ENCODE peak calls at places on chromosomes 7 and 10, in six cellular contexts. W is HCT116, I is K562, Z is HepG2, X is GM12878, J is H1. K is an unnamed sample.

GRCh38 chr7:155324918-155325235 is 27.2 kb downstream of the INSIG1 start:
- DNase-seq in Z (no peak), W (no peak), I (no peak), X (no peak), J (no peak), K (no peak)

GRCh38 chr10:22899307-22899706 is 28.5 kb upstream of the ARMC3 start:
- DNase-seq in J (no peak), W (no peak), I (no peak), Z (no peak), X (no peak), K (no peak)

GRCh38 chr10:102312683-102313082 is 67.4 kb downstream of the GBF1 start:
- DNase-seq in I (no peak), J (no peak), X (no peak), W (no peak), Z (no peak), K (no peak)

GRCh38 chr10:42753507-42754154 is 29.0 kb upstream of the BMS1 start:
- DNase-seq in I (no peak), J (no peak), W (no peak), X (no peak), Z (no peak), K (no peak)

GRCh38 chr7:16071246-16071857 is 350.0 kb downstream of the CRPPA start:
- DNase-seq in I (peak), J (no peak), Z (peak), X (no peak), W (peak), K (no peak)

GRCh38 chr10:21083861-21084260 is 186.8 kb upstream of the NEBL start:
- DNase-seq in X (no peak), W (no peak), Z (no peak), J (no peak), I (no peak), K (no peak)

GRCh38 chr10:56449770-56450169 is 88.7 kb upstream of the ZWINT start:
- DNase-seq in X (no peak), W (no peak), Z (no peak), I (no peak), J (no peak), K (no peak)

GRCh38 chr7:151416135-151416740 is 6.4 kb upstream of the WDR86 start:
- DNase-seq in I (no peak), J (no peak), Z (no peak), W (no peak), X (no peak), K (peak)

GRCh38 chr7:36127075-36127740 is 25.8 kb upstream of the EEPD1 start:
- DNase-seq in I (no peak), Z (no peak), W (no peak), J (no peak), X (no peak), K (no peak)

GRCh38 chr7:50766808-50767207 is 15.9 kb downstream of the GRB10 start:
- DNase-seq in Z (no peak), X (no peak), J (no peak), I (no peak), W (no peak), K (no peak)

GRCh38 chr10:51528527-51528926 is 170.9 kb downstream of the CSTF2T start:
- DNase-seq in I (no peak), J (no peak), Z (no peak), X (no peak), W (no peak), K (no peak)

DNA sequence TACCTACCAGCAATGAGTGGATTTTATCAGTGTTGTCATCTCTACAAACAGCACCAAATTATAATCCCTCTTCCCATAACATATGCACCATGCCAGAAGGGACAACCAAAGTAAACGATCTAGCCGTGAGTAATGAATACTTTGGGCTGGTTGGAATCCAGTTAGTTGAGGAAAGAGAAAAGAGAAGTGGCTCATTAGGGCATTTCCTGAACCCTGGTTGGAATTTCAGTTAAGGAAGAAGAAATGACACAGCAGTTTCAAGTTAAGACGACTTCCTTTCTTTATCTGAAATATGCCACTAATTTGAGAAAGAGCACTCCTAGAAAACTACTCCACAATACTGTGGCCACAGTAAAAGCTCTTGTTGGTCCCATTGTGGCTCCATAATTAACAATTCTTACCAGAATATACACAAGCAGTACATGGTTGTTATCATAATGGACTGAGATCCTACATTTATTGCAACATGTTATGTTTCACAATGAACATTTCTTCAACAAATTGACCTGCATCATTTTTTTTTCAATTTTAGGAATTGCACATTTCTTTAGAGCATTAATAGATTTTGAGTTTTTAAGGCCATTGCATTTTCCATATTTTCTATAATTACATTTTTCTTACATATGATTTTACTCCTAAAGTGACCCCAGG is at the start of gene TFEC:
- DNase-seq in W (no peak), Z (no peak), I (no peak), J (no peak), X (no peak), K (no peak)
- TF ChIP-seq ATF3 in W (no peak), Z (no peak), I (no peak), J (no peak), X (no peak), K (no peak)

GRCh38 chr10:5590816-5591215 is 66.1 kb downstream of the CALML3 start:
- DNase-seq in X (no peak), Z (no peak), W (no peak), I (no peak), J (no peak), K (no peak)
- TF ChIP-seq ATF3 in X (no peak), Z (no peak), W (no peak), I (no peak), J (no peak), K (no peak)

DNA sequence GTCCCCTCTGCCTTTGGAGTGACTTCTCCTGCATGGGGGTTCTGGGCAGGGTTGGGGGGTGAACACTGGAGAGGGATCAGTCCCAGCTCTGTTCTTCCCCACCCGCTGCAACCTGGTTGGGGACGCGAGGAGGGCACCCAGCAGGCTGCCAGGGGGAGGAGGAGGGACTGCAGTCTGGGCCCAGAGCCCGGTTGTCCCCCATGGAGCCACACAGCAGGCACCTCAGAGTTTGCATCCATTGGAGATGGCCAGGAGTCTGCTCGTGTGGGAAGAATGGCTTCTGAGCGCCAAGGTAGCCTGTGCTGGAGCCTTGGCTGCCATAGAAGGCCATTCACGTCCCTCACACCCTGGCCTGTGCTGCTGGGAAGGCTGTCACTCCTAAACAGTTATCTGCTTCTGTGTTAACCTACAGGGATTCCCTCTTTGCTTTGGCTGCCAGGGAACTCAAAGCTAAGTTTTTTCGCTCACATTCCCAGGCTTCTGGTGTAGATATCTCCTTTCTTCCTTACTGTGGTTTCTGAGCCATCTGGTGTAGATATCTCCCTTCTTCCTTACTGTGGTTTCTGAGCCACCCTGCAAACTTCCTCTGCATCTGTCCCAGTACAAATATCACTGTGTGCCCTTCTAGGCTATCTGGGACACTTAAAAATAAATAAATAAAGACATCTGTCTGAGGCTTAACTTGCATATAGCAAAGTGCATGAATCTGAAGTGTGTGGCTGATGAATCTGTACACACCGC is 133.7 kb downstream of the LHPP start:
- DNase-seq in X (no peak), Z (no peak), J (no peak), W (no peak), I (no peak), K (no peak)
- TF ChIP-seq ATF3 in X (no peak), Z (no peak), J (no peak), W (no peak), I (no peak), K (no peak)

DNA sequence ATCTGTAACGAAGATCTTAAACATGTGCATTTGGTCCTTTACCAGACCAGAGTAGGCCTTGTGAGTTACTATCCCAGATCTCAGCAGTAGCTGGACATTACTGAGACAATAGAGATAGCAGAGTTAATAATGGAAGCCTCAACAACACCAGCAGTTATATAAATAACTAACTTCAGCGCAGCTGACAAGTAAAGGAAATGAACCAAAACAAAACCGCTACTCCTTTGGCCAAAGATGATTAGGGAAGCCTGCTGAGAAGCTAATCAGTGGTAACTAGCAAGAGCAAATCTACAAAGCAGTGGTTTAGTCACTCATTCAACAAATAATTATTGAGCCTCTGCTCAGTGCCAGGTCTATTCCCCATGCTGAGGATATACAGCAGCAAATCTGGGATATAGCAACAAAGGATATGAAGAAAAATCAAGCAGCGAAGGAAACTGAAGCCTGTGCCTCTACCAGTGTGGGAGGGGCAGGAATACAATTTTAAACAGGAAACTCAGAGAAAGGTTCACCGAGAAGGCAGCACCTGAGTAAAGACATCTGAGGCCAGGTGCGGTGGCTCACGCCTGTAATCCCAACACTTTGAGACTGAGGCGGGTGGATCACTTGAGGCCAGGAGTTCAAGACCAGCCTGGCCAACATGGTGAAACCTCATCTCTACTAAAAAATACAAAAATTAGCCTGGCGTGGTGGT is 103.6 kb downstream of the ELMO1 start:
- DNase-seq in I (no peak), X (peak), W (no peak), J (no peak), Z (no peak), K (no peak)
- TF ChIP-seq ATF3 in I (no peak), X (no peak), W (no peak), J (no peak), Z (no peak), K (no peak)

GRCh38 chr10:34664706-34665105 is 150.4 kb downstream of the PARD3 start:
- DNase-seq in J (no peak), X (no peak), W (no peak), Z (no peak), I (no peak), K (no peak)
- TF ChIP-seq ATF3 in J (no peak), X (no peak), W (no peak), Z (no peak), I (no peak), K (no peak)

K was measured in WTC11.